ENCODE peak calls at places on chromosomes 3 and 15, in four cellular contexts. L is memory B cell, M is NCI-H2081, A is HTR-8/SVneo. D is an unnamed sample.

GRCh38 chr15:52427804-52428203 is 100.9 kb downstream of the MYO5A start:
- DNase-seq in L (no peak), M (no peak), A (peak), D (no peak)

GRCh38 chr3:138936763-138937689 is 9.9 kb downstream of the FOXL2 start:
- DNase-seq in L (no peak), M (no peak), A (no peak), D (no peak)

GRCh38 chr3:162142511-162142910 is 645.9 kb downstream of the OTOL1 start:
- DNase-seq in L (no peak), M (no peak), A (no peak), D (no peak)

GRCh38 chr15:26866298-26867198 is at the start of gene GABRA5:
- DNase-seq in L (no peak), M (peak), A (no peak), D (no peak)

GRCh38 chr3:4730734-4731133 is 237.6 kb downstream of the ITPR1 start:
- DNase-seq in L (no peak), M (no peak), A (no peak), D (no peak)

GRCh38 chr15:50431204-50431603 is 7.0 kb downstream of the USP8 start:
- DNase-seq in L (no peak), M (no peak), A (no peak), D (no peak)

GRCh38 chr15:35654334-35654733 is 108.4 kb upstream of the DPH6 start:
- DNase-seq in L (no peak), M (no peak), A (no peak), D (no peak)

GRCh38 chr3:8524249-8524648 is 22.6 kb downstream of the LMCD1 start:
- DNase-seq in L (no peak), M (no peak), A (no peak), D (no peak)

GRCh38 chr3:126867526-126868200 is 115.3 kb upstream of the PLXNA1 start:
- DNase-seq in L (no peak), M (no peak), A (no peak), D (no peak)

GRCh38 chr3:119913021-119913420 is 131.1 kb downstream of the NR1I2 start:
- DNase-seq in L (no peak), M (no peak), A (peak), D (no peak)

GRCh38 chr3:62955126-62955525 is 79.9 kb upstream of the CADPS start:
- DNase-seq in L (no peak), M (no peak), A (no peak), D (no peak)

D was measured in CD4-positive, CD25-positive, alpha-beta regulatory T cell.